ENCODE peak calls at places on chromosomes 12 and 14, in ten cellular contexts. One of them, this sample, is unnamed.

GRCh38 chr14:101380940-101381339 is 180.4 kb upstream of the DIO3 start:
- DNase-seq in Peyer's patch: no peak
- DNase-seq in stomach: no peak
- DNase-seq in IMR-90: no peak
- DNase-seq in right lobe of liver: no peak
- DNase-seq in testis: no peak
- DNase-seq in tibial nerve: no peak
- DNase-seq in body of pancreas: no peak
- DNase-seq in GM12891: no peak
- DNase-seq in uterus: no peak
- DNase-seq in this sample: no peak

GRCh38 chr12:14283489-14284144 is 81.9 kb upstream of the ATF7IP start:
- DNase-seq in Peyer's patch: no peak
- DNase-seq in stomach: no peak
- DNase-seq in IMR-90: no peak
- DNase-seq in right lobe of liver: no peak
- DNase-seq in testis: no peak
- DNase-seq in tibial nerve: no peak
- DNase-seq in body of pancreas: no peak
- DNase-seq in GM12891: no peak
- DNase-seq in uterus: no peak
- DNase-seq in this sample: no peak

GRCh38 chr12:61758661-61759060 is 501.5 kb upstream of the USP15 start:
- DNase-seq in Peyer's patch: no peak
- DNase-seq in stomach: no peak
- DNase-seq in IMR-90: no peak
- DNase-seq in right lobe of liver: no peak
- DNase-seq in testis: no peak
- DNase-seq in tibial nerve: no peak
- DNase-seq in body of pancreas: no peak
- DNase-seq in GM12891: no peak
- DNase-seq in uterus: no peak
- DNase-seq in this sample: no peak

GRCh38 chr14:73227812-73228781 is 9.2 kb upstream of the PAPLN start:
- DNase-seq in Peyer's patch: no peak
- DNase-seq in stomach: no peak
- DNase-seq in IMR-90: peak
- DNase-seq in right lobe of liver: no peak
- DNase-seq in testis: peak
- DNase-seq in tibial nerve: peak
- DNase-seq in body of pancreas: peak
- DNase-seq in GM12891: no peak
- DNase-seq in uterus: peak
- DNase-seq in this sample: no peak

GRCh38 chr12:3520168-3520567 is 29.2 kb downstream of the PRMT8 start:
- DNase-seq in Peyer's patch: no peak
- DNase-seq in stomach: peak
- DNase-seq in IMR-90: no peak
- DNase-seq in right lobe of liver: no peak
- DNase-seq in testis: no peak
- DNase-seq in tibial nerve: no peak
- DNase-seq in body of pancreas: peak
- DNase-seq in GM12891: no peak
- DNase-seq in uterus: no peak
- DNase-seq in this sample: no peak

GRCh38 chr12:102946042-102946441 is 11.4 kb upstream of the ASCL1 start:
- DNase-seq in Peyer's patch: no peak
- DNase-seq in stomach: no peak
- DNase-seq in IMR-90: no peak
- DNase-seq in right lobe of liver: no peak
- DNase-seq in testis: no peak
- DNase-seq in tibial nerve: no peak
- DNase-seq in body of pancreas: no peak
- DNase-seq in GM12891: no peak
- DNase-seq in uterus: no peak
- DNase-seq in this sample: no peak

GRCh38 chr12:83945871-83946270 is 966.7 kb downstream of the SLC6A15 start:
- DNase-seq in Peyer's patch: no peak
- DNase-seq in stomach: no peak
- DNase-seq in IMR-90: peak
- DNase-seq in right lobe of liver: no peak
- DNase-seq in testis: no peak
- DNase-seq in tibial nerve: no peak
- DNase-seq in body of pancreas: no peak
- DNase-seq in GM12891: no peak
- DNase-seq in uterus: no peak
- DNase-seq in this sample: no peak

GRCh38 chr12:116659771-116660481 is 77.9 kb downstream of the SPRING1 start:
- DNase-seq in Peyer's patch: no peak
- DNase-seq in stomach: peak
- DNase-seq in IMR-90: peak
- DNase-seq in right lobe of liver: no peak
- DNase-seq in testis: no peak
- DNase-seq in tibial nerve: no peak
- DNase-seq in body of pancreas: no peak
- DNase-seq in GM12891: no peak
- DNase-seq in uterus: no peak
- DNase-seq in this sample: no peak

GRCh38 chr12:19707948-19708409 is 268.7 kb downstream of the AEBP2 start:
- DNase-seq in Peyer's patch: no peak
- DNase-seq in stomach: no peak
- DNase-seq in IMR-90: peak
- DNase-seq in right lobe of liver: no peak
- DNase-seq in testis: no peak
- DNase-seq in tibial nerve: no peak
- DNase-seq in body of pancreas: no peak
- DNase-seq in GM12891: no peak
- DNase-seq in uterus: no peak
- DNase-seq in this sample: no peak

GRCh38 chr14:62691613-62692489 is 353.4 kb downstream of the KCNH5 start:
- DNase-seq in Peyer's patch: no peak
- DNase-seq in stomach: peak
- DNase-seq in IMR-90: peak
- DNase-seq in right lobe of liver: no peak
- DNase-seq in testis: no peak
- DNase-seq in tibial nerve: no peak
- DNase-seq in body of pancreas: peak
- DNase-seq in GM12891: no peak
- DNase-seq in uterus: peak
- DNase-seq in this sample: no peak

GRCh38 chr14:66650491-66650911 is 142.6 kb downstream of the GPHN start:
- DNase-seq in Peyer's patch: no peak
- DNase-seq in stomach: no peak
- DNase-seq in IMR-90: no peak
- DNase-seq in right lobe of liver: no peak
- DNase-seq in testis: no peak
- DNase-seq in tibial nerve: no peak
- DNase-seq in body of pancreas: no peak
- DNase-seq in GM12891: no peak
- DNase-seq in uterus: no peak
- DNase-seq in this sample: no peak
- TF ChIP-seq POLR2A in Peyer's patch: no peak
- TF ChIP-seq POLR2A in stomach: no peak
- TF ChIP-seq POLR2A in IMR-90: no peak
- TF ChIP-seq POLR2A in right lobe of liver: no peak
- TF ChIP-seq POLR2A in testis: no peak
- TF ChIP-seq POLR2A in tibial nerve: no peak
- TF ChIP-seq POLR2A in body of pancreas: no peak
- TF ChIP-seq POLR2A in GM12891: no peak
- TF ChIP-seq POLR2A in uterus: no peak
- TF ChIP-seq POLR2A in this sample: no peak

GRCh38 chr12:53660064-53660463 is 15.8 kb downstream of the ATP5MC2 start:
- DNase-seq in Peyer's patch: no peak
- DNase-seq in stomach: no peak
- DNase-seq in IMR-90: no peak
- DNase-seq in right lobe of liver: no peak
- DNase-seq in testis: peak
- DNase-seq in tibial nerve: no peak
- DNase-seq in body of pancreas: no peak
- DNase-seq in GM12891: no peak
- DNase-seq in uterus: peak
- DNase-seq in this sample: no peak

GRCh38 chr12:53667080-53667479 is 8.8 kb downstream of the ATP5MC2 start:
- DNase-seq in Peyer's patch: no peak
- DNase-seq in stomach: no peak
- DNase-seq in IMR-90: no peak
- DNase-seq in right lobe of liver: no peak
- DNase-seq in testis: no peak
- DNase-seq in tibial nerve: no peak
- DNase-seq in body of pancreas: no peak
- DNase-seq in GM12891: no peak
- DNase-seq in uterus: no peak
- DNase-seq in this sample: no peak

GRCh38 chr12:53659011-53659551 is 16.8 kb downstream of the ATP5MC2 start:
- DNase-seq in Peyer's patch: no peak
- DNase-seq in stomach: peak
- DNase-seq in IMR-90: peak
- DNase-seq in right lobe of liver: peak
- DNase-seq in testis: peak
- DNase-seq in tibial nerve: peak
- DNase-seq in body of pancreas: peak
- DNase-seq in GM12891: no peak
- DNase-seq in uterus: peak
- DNase-seq in this sample: no peak

GRCh38 chr12:53659609-53660008 is 16.3 kb downstream of the ATP5MC2 start:
- DNase-seq in Peyer's patch: no peak
- DNase-seq in stomach: no peak
- DNase-seq in IMR-90: peak
- DNase-seq in right lobe of liver: no peak
- DNase-seq in testis: no peak
- DNase-seq in tibial nerve: no peak
- DNase-seq in body of pancreas: no peak
- DNase-seq in GM12891: no peak
- DNase-seq in uterus: no peak
- DNase-seq in this sample: no peak

DNA sequence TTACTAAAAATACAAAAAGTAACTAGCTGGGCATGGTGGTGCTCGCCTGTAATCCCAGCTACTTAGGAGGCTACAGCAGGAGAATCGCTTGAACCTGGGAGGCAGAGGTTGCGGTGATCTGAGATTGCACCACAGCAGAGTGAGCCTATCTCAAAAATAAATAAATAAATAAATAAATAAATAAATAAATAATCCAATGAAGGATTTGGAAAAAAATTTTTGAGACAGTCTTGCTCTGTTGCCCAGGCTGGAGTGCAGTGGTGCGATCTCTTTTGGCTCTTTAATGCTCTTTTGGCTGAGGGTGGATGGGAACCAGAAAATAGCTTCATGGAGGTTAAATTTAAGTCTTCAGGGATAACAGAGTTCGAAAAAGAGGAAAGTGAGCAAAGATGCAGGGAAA is 11.7 kb downstream of the ATP5MC2 start:
- DNase-seq in Peyer's patch: no peak
- DNase-seq in stomach: no peak
- DNase-seq in IMR-90: no peak
- DNase-seq in right lobe of liver: no peak
- DNase-seq in testis: no peak
- DNase-seq in tibial nerve: no peak
- DNase-seq in body of pancreas: no peak
- DNase-seq in GM12891: no peak
- DNase-seq in uterus: no peak
- DNase-seq in this sample: no peak
- TF ChIP-seq POLR2A in Peyer's patch: no peak
- TF ChIP-seq POLR2A in stomach: no peak
- TF ChIP-seq POLR2A in IMR-90: no peak
- TF ChIP-seq POLR2A in right lobe of liver: no peak
- TF ChIP-seq POLR2A in testis: no peak
- TF ChIP-seq POLR2A in tibial nerve: no peak
- TF ChIP-seq POLR2A in body of pancreas: no peak
- TF ChIP-seq POLR2A in GM12891: no peak
- TF ChIP-seq POLR2A in uterus: no peak
- TF ChIP-seq POLR2A in this sample: no peak

GRCh38 chr12:68622250-68622649 is 11.6 kb downstream of the RAP1B start:
- DNase-seq in Peyer's patch: no peak
- DNase-seq in stomach: no peak
- DNase-seq in IMR-90: no peak
- DNase-seq in right lobe of liver: no peak
- DNase-seq in testis: no peak
- DNase-seq in tibial nerve: no peak
- DNase-seq in body of pancreas: no peak
- DNase-seq in GM12891: no peak
- DNase-seq in uterus: no peak
- DNase-seq in this sample: peak
- TF ChIP-seq POLR2A in Peyer's patch: no peak
- TF ChIP-seq POLR2A in stomach: no peak
- TF ChIP-seq POLR2A in IMR-90: no peak
- TF ChIP-seq POLR2A in right lobe of liver: no peak
- TF ChIP-seq POLR2A in testis: no peak
- TF ChIP-seq POLR2A in tibial nerve: no peak
- TF ChIP-seq POLR2A in body of pancreas: no peak
- TF ChIP-seq POLR2A in GM12891: no peak
- TF ChIP-seq POLR2A in uterus: no peak
- TF ChIP-seq POLR2A in this sample: no peak

GRCh38 chr14:88607829-88608228 is 45.0 kb downstream of the ZC3H14 start:
- DNase-seq in Peyer's patch: no peak
- DNase-seq in stomach: no peak
- DNase-seq in IMR-90: no peak
- DNase-seq in right lobe of liver: no peak
- DNase-seq in testis: no peak
- DNase-seq in tibial nerve: no peak
- DNase-seq in body of pancreas: no peak
- DNase-seq in GM12891: no peak
- DNase-seq in uterus: no peak
- DNase-seq in this sample: no peak
- TF ChIP-seq POLR2A in Peyer's patch: no peak
- TF ChIP-seq POLR2A in stomach: no peak
- TF ChIP-seq POLR2A in IMR-90: no peak
- TF ChIP-seq POLR2A in right lobe of liver: no peak
- TF ChIP-seq POLR2A in testis: no peak
- TF ChIP-seq POLR2A in tibial nerve: no peak
- TF ChIP-seq POLR2A in body of pancreas: no peak
- TF ChIP-seq POLR2A in GM12891: no peak
- TF ChIP-seq POLR2A in uterus: no peak
- TF ChIP-seq POLR2A in this sample: no peak

DNA sequence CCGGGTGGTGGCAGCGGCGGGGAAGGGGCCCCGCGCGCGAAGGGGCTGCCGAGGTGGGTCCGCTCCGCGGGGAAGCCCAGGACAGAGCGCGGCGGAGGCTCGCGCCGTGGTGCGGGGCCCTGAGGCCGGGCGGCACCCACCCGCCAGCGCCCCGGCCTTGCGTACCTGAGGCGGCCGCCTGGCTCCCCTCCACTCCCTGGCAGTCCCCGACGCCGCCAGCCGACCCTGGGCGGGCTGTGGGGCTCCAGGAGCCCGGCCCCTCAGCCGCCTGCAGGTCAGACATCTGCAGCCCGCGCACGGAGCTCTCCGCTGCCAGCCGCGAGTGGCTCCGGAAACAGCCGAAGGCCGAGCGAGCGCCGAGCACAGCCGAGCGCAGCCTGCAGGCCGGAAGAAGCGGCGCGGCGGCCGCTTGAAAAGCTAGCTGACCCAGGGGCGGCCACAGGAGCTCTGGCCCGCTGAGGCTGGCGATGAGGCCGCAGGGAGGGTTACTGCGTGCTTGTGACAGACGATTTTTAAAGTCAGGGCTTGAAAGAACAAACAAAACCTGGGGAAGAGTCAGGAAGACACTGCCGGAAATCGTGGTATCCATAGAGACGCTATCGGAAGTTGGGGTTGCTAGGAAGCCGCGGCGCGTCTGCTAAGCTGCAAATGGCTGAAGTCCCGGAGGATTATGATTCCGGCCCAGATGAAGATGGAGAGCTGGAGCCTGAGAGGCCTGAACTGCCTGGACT is at the start of the genes SAMD15 and TMED8:
- DNase-seq in Peyer's patch: peak
- DNase-seq in stomach: peak
- DNase-seq in IMR-90: peak
- DNase-seq in right lobe of liver: peak
- DNase-seq in testis: peak
- DNase-seq in tibial nerve: peak
- DNase-seq in body of pancreas: peak
- DNase-seq in GM12891: peak
- DNase-seq in uterus: peak
- DNase-seq in this sample: peak
- TF ChIP-seq POLR2A in Peyer's patch: peak
- TF ChIP-seq POLR2A in stomach: no peak
- TF ChIP-seq POLR2A in IMR-90: no peak
- TF ChIP-seq POLR2A in right lobe of liver: peak
- TF ChIP-seq POLR2A in testis: no peak
- TF ChIP-seq POLR2A in tibial nerve: no peak
- TF ChIP-seq POLR2A in body of pancreas: peak
- TF ChIP-seq POLR2A in GM12891: peak
- TF ChIP-seq POLR2A in uterus: peak
- TF ChIP-seq POLR2A in this sample: peak